ENCODE peak calls at places on chromosomes 11 and 22, in four cellular contexts. G, B, P and K are unnamed samples.

GRCh38 chr11:69841859-69842698 is 22.9 kb upstream of the FGF3 start:
- DNase-seq in G (no peak), P (no peak), B (peak), K (no peak)

GRCh38 chr11:63813035-63813562 is at the start of gene SPINDOC:
- DNase-seq in P (peak), B (peak), G (peak), K (peak)

GRCh38 chr22:26399288-26399687 is 29.8 kb upstream of the ASPHD2 start:
- DNase-seq in B (no peak), G (no peak), P (no peak), K (no peak)

GRCh38 chr11:116145187-116145865 is 627.5 kb downstream of the BUD13 start:
- DNase-seq in P (no peak), G (no peak), B (no peak), K (no peak)

GRCh38 chr11:43712676-43713075 is 32.1 kb downstream of the HSD17B12 start:
- DNase-seq in P (no peak), G (no peak), B (no peak), K (peak)

GRCh38 chr22:50486561-50487289 is at the start of gene MIOX:
- DNase-seq in G (no peak), P (no peak), B (no peak), K (no peak)

GRCh38 chr11:69572233-69572860 is 68.6 kb upstream of the CCND1 start:
- DNase-seq in P (no peak), G (no peak), B (no peak), K (no peak)

GRCh38 chr11:5591613-5592012 is 4.8 kb upstream of the TRIM6 start:
- DNase-seq in B (no peak), G (no peak), P (no peak), K (no peak)

GRCh38 chr11:112784323-112785073 is 176.7 kb upstream of the NCAM1 start:
- DNase-seq in B (no peak), G (peak), P (peak), K (peak)

GRCh38 chr22:17911312-17911705 is 113.1 kb downstream of the MICAL3 start:
- DNase-seq in B (no peak), G (no peak), P (no peak), K (no peak)

GRCh38 chr11:11867720-11868119 is 25.9 kb downstream of the USP47 start:
- DNase-seq in B (no peak), G (no peak), P (no peak), K (no peak)

GRCh38 chr11:31641477-31642062 is 132.0 kb downstream of the ELP4 start:
- DNase-seq in B (no peak), G (peak), P (peak), K (peak)

GRCh38 chr11:118241191-118242098 is 10.7 kb downstream of the MPZL3 start:
- DNase-seq in B (no peak), P (peak), G (peak), K (no peak)

GRCh38 chr11:92304271-92304670 is 79.7 kb downstream of the FAT3 start:
- DNase-seq in P (no peak), B (no peak), G (no peak), K (no peak)

GRCh38 chr11:73519266-73519665 is 78.6 kb downstream of the FAM168A start:
- DNase-seq in P (no peak), B (no peak), G (no peak), K (no peak)

GRCh38 chr11:73524774-73525173 is 73.1 kb downstream of the FAM168A start:
- DNase-seq in G (no peak), B (no peak), P (no peak), K (no peak)

GRCh38 chr11:73518195-73518594 is 79.7 kb downstream of the FAM168A start:
- DNase-seq in P (no peak), B (no peak), G (no peak), K (no peak)

GRCh38 chr11:73521621-73522020 is 76.3 kb downstream of the FAM168A start:
- DNase-seq in G (no peak), P (no peak), B (no peak), K (peak)

GRCh38 chr11:73520358-73521061 is 77.4 kb downstream of the FAM168A start:
- DNase-seq in B (no peak), P (no peak), G (no peak), K (peak)
- H3K4me3 ChIP-seq in B (no peak), P (no peak), G (no peak), K (no peak)

GRCh38 chr22:22836635-22837034 is 51.0 kb upstream of the IGLL5 start:
- DNase-seq in B (no peak), P (no peak), G (no peak), K (no peak)

GRCh38 chr22:22835892-22836291 is 51.7 kb upstream of the IGLL5 start:
- DNase-seq in B (no peak), P (no peak), G (no peak), K (no peak)

GRCh38 chr22:22840778-22841177 is 46.8 kb upstream of the IGLL5 start:
- DNase-seq in G (no peak), P (no peak), B (no peak), K (no peak)

GRCh38 chr22:22839570-22840314 is 47.9 kb upstream of the IGLL5 start:
- DNase-seq in G (no peak), B (no peak), P (no peak), K (no peak)

DNA sequence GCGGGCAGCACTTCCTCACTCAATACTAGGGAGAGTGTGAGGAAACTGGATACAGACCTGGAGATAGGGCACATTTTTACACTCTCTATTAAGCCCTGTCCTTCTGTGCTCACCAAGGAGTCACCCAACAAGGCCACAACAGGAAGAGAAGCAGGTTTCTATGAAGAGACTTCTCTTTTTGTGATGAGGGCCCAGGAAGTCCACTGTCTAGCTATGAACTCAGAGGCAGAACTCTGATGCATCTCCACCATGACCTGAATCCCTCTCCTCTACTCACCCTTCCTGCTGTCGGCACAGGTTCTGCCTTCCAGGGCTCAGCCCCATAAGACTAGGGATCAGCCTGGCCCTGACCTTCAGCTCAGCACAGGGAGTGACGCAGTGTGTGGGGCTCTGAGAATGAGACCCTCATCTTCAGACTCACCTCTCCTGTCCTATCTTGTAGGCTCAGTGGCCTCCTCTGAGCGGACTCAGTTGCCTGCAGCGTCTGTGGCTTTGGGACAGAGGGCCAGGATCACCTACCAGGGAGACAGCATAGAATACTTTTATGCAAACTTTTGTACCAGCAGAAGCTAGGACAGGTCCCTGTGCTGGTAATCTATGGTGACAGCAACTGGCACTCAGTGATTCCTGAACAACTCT is 49.3 kb upstream of the IGLL5 start:
- DNase-seq in G (no peak), B (no peak), P (no peak), K (no peak)
- TF ChIP-seq CTCF in G (no peak), B (no peak), P (no peak), K (no peak)

GRCh38 chr11:75428989-75429640 is 3.9 kb downstream of the KLHL35 start:
- DNase-seq in G (no peak), B (no peak), P (no peak), K (no peak)
- H3K4me3 ChIP-seq in G (no peak), B (no peak), P (no peak), K (no peak)

GRCh38 chr11:21511835-21512440 is 680.9 kb upstream of the ANO5 start:
- DNase-seq in B (peak), G (no peak), P (peak), K (peak)
- TF ChIP-seq CTCF in B (peak), G (peak), P (no peak), K (peak)

GRCh38 chr11:32792948-32793475 is 1.4 kb downstream of the CCDC73 start:
- DNase-seq in B (peak), P (peak), G (peak), K (peak)
- H3K4me3 ChIP-seq in B (peak), P (peak), G (peak), K (no peak)

GRCh38 chr22:30637701-30638114 is 2.1 kb downstream of the SLC35E4 start:
- DNase-seq in B (no peak), G (no peak), P (no peak), K (no peak)

GRCh38 chr22:30640361-30640760 is 4.8 kb downstream of the SLC35E4 start:
- DNase-seq in G (no peak), P (no peak), B (no peak), K (no peak)

GRCh38 chr22:30635273-30636225 is at the start of gene SLC35E4:
- DNase-seq in B (peak), P (peak), G (peak), K (peak)

GRCh38 chr22:30634477-30635233 is 926 bp upstream of the SLC35E4 start:
- DNase-seq in P (peak), G (peak), B (peak), K (peak)

GRCh38 chr22:30636226-30637077 is 871 bp downstream of the SLC35E4 start:
- DNase-seq in G (no peak), B (no peak), P (peak), K (peak)
- TF ChIP-seq CTCF in G (no peak), B (no peak), P (no peak), K (no peak)

GRCh38 chr11:64872790-64873488 is 5.5 kb downstream of the EHD1 start:
- DNase-seq in P (peak), G (no peak), B (no peak), K (no peak)

GRCh38 chr11:64874841-64875240 is 3.6 kb downstream of the EHD1 start:
- DNase-seq in P (no peak), G (no peak), B (no peak), K (no peak)

GRCh38 chr11:64876226-64876750 is 2.1 kb downstream of the EHD1 start:
- DNase-seq in G (no peak), B (no peak), P (no peak), K (no peak)

GRCh38 chr11:64875369-64876225 is 2.8 kb downstream of the EHD1 start:
- DNase-seq in B (no peak), P (no peak), G (no peak), K (no peak)

DNA sequence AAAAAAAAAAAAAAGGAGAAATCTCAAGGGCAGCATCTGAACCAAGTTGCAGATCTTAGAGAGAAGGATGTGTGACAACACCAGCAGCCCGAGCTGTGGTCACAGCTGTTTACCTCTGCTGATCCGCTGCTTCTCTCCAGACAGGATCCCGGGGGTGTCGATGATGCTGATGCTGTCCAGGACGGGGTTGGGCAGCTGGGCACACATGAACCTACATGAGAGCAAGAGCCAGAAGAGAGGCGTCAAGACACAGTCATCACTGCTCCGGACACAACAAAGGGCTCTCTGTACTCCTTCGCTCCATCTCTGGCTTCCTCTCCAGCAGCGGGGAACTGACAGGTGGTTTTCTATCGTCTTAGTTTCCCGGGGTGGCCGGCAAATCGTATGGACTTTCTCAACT is 4.1 kb downstream of the EHD1 start:
- DNase-seq in G (no peak), P (peak), B (no peak), K (peak)
- H3K4me3 ChIP-seq in G (peak), P (no peak), B (no peak), K (no peak)